ENCODE peak calls at places on chromosomes 1 and 21, in six cellular contexts. Q is MM.1S, Z is neural crest cell, J is breast epithelium, R is AG09309, M is heart left ventricle. B is an unnamed sample.

GRCh38 chr1:172699695-172700094 is 40.8 kb downstream of the FASLG start:
- DNase-seq in Q (no peak), Z (no peak), J (no peak), R (no peak), M (peak; percentile 13), B (no peak)

GRCh38 chr1:54697896-54698295 is 17.8 kb upstream of the TTC4 start:
- DNase-seq in Q (no peak), Z (no peak), J (no peak), R (no peak), M (no peak), B (no peak)

GRCh38 chr1:243718893-243719292 is 131.2 kb downstream of the AKT3 start:
- DNase-seq in Q (no peak), Z (no peak), J (no peak), R (peak; percentile 54), M (no peak), B (no peak)

GRCh38 chr1:154483941-154484803 is 17.8 kb upstream of the TDRD10 start:
- DNase-seq in Q (no peak), Z (no peak), J (no peak), R (no peak), M (no peak), B (no peak)

GRCh38 chr1:29317063-29317915 is 81.0 kb downstream of the PTPRU start:
- DNase-seq in Q (no peak), Z (no peak), J (no peak), R (no peak), M (no peak), B (peak; percentile 9)

GRCh38 chr1:31297273-31298247 is 728 bp downstream of the ZCCHC17 start:
- DNase-seq in Q (no peak), Z (peak; percentile 9), J (no peak), R (no peak), M (no peak), B (no peak)

GRCh38 chr21:34126269-34126668 is 52.9 kb downstream of the MRPS6 start:
- DNase-seq in Q (no peak), Z (no peak), J (no peak), R (no peak), M (no peak), B (no peak)

GRCh38 chr1:226635456-226635941 is 86.9 kb downstream of the STUM start:
- DNase-seq in Q (peak; percentile 72), Z (no peak), J (peak; percentile 37), R (no peak), M (no peak), B (no peak)

GRCh38 chr1:25148673-25149300 is 83.5 kb downstream of the SYF2 start:
- DNase-seq in Q (peak; percentile 31), Z (no peak), J (no peak), R (no peak), M (no peak), B (peak; percentile 51)

GRCh38 chr21:16117331-16117730 is 387.5 kb downstream of the USP25 start:
- DNase-seq in Q (no peak), Z (no peak), J (no peak), R (no peak), M (no peak), B (no peak)

GRCh38 chr1:93275634-93276295 is 69.9 kb upstream of the DR1 start:
- DNase-seq in Q (no peak), Z (no peak), J (no peak), R (no peak), M (no peak), B (no peak)

GRCh38 chr1:47948126-47948525 is 49.1 kb downstream of the TRABD2B start:
- DNase-seq in Q (no peak), Z (no peak), J (no peak), R (no peak), M (no peak), B (no peak)

GRCh38 chr1:51555866-51556619 is 37.0 kb upstream of the EPS15 start:
- DNase-seq in Q (no peak), Z (no peak), J (no peak), R (no peak), M (no peak), B (no peak)

GRCh38 chr1:10537082-10537766 is 62.5 kb downstream of the PEX14 start:
- DNase-seq in Q (no peak), Z (no peak), J (no peak), R (no peak), M (no peak), B (no peak)

GRCh38 chr1:5686195-5686594 is 306.0 kb downstream of the NPHP4 start:
- DNase-seq in Q (no peak), Z (no peak), J (no peak), R (no peak), M (no peak), B (no peak)

GRCh38 chr1:165288301-165289120 is 68.0 kb downstream of the LMX1A start:
- DNase-seq in Q (no peak), Z (no peak), J (no peak), R (no peak), M (no peak), B (no peak)

GRCh38 chr1:177883581-177883980 is 86.3 kb downstream of the SEC16B start:
- DNase-seq in Q (no peak), Z (no peak), J (no peak), R (peak; percentile 13), M (no peak), B (no peak)

GRCh38 chr1:94329276-94329675 is 88.9 kb upstream of the ABCD3 start:
- DNase-seq in Q (no peak), Z (no peak), J (no peak), R (no peak), M (no peak), B (no peak)

GRCh38 chr1:94332516-94332915 is 85.7 kb upstream of the ABCD3 start:
- DNase-seq in Q (no peak), Z (no peak), J (no peak), R (no peak), M (no peak), B (no peak)

GRCh38 chr1:94332952-94333351 is 85.2 kb upstream of the ABCD3 start:
- DNase-seq in Q (no peak), Z (no peak), J (no peak), R (no peak), M (no peak), B (peak; percentile 20)

GRCh38 chr1:94327001-94327685 is 89.8 kb upstream of the ARHGAP29 start:
- DNase-seq in Q (no peak), Z (peak; percentile 31), J (no peak), R (no peak), M (peak; percentile 80), B (no peak)

GRCh38 chr1:94329986-94330385 is 88.2 kb upstream of the ABCD3 start:
- DNase-seq in Q (no peak), Z (no peak), J (no peak), R (no peak), M (no peak), B (no peak)
- TF ChIP-seq CTCF in Q (no peak), Z (peak; percentile 19), J (peak; percentile 36), R (peak; percentile 69), M (peak; percentile 57), B (no peak)

DNA sequence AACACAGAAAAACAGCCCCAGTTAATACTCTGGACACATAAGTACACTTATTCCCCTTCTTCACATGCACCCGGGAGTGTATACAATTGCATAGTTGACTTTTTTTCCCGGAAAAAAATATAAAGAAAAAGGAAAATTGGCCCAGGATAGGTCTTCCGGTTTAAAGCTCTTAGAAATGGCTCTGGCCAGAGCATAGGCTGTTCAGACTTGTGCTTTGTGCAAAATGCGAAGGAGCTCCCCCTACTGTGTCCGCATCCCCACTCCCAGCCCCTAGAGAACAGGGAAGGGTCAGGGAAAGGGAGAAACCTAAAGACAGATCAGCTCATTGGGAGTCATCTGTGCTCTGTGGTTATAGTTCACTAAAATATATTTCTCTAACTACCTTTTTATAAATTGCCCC is 5.5 kb upstream of the MTMR11 start:
- DNase-seq in Q (no peak), Z (peak; percentile 41), J (no peak), R (no peak), M (peak; percentile 44), B (no peak)
- TF ChIP-seq CTCF in Q (no peak), Z (peak; percentile 45), J (no peak), R (peak; percentile 20), M (peak; percentile 51), B (no peak)

GRCh38 chr1:59379028-59379728 is 82.3 kb downstream of the FGGY start:
- DNase-seq in Q (no peak), Z (no peak), J (no peak), R (no peak), M (no peak), B (no peak)

GRCh38 chr1:59375321-59376220 is 78.7 kb downstream of the FGGY start:
- DNase-seq in Q (no peak), Z (no peak), J (no peak), R (peak; percentile 99), M (no peak), B (no peak)

GRCh38 chr1:59378621-59379020 is 81.7 kb downstream of the FGGY start:
- DNase-seq in Q (no peak), Z (no peak), J (no peak), R (no peak), M (no peak), B (no peak)

DNA sequence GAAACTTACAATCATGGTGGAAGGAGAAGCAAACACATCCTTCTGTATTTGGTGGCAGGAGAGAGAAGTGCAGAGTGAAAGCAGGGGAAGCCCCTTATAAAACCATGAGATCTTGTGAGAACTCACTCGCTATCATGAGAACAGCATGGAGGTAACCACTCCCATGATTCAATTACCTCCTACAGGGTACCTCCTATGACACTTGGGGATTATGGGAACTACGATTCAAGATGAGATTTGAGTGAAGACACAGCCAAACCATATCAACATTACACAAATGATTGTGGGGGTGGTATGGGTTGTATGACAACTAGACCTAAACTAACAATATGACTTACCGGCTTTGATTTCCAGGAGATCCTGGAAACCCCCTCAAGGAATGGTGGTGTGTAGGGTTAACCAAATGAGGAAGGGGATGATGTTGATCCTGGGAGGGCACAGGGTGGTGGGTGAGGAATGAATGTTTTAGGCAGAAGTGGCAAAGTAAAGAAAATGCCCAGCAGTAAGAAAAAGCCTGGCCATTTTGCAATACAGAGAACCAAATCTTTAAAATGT is 80.5 kb downstream of the FGGY start:
- DNase-seq in Q (no peak), Z (no peak), J (no peak), R (no peak), M (no peak), B (no peak)
- TF ChIP-seq CTCF in Q (no peak), Z (no peak), J (no peak), R (no peak), M (no peak), B (no peak)

GRCh38 chr21:42835211-42835610 is 44.1 kb downstream of the WDR4 start:
- DNase-seq in Q (no peak), Z (no peak), J (no peak), R (no peak), M (no peak), B (no peak)

GRCh38 chr21:42835611-42836401 is 43.5 kb downstream of the WDR4 start:
- DNase-seq in Q (no peak), Z (no peak), J (no peak), R (no peak), M (no peak), B (no peak)

GRCh38 chr21:42834730-42835191 is 44.6 kb downstream of the WDR4 start:
- DNase-seq in Q (no peak), Z (no peak), J (no peak), R (no peak), M (no peak), B (no peak)

GRCh38 chr21:42833859-42834729 is 45.2 kb downstream of the WDR4 start:
- DNase-seq in Q (no peak), Z (no peak), J (peak; percentile 47), R (no peak), M (no peak), B (no peak)

DNA sequence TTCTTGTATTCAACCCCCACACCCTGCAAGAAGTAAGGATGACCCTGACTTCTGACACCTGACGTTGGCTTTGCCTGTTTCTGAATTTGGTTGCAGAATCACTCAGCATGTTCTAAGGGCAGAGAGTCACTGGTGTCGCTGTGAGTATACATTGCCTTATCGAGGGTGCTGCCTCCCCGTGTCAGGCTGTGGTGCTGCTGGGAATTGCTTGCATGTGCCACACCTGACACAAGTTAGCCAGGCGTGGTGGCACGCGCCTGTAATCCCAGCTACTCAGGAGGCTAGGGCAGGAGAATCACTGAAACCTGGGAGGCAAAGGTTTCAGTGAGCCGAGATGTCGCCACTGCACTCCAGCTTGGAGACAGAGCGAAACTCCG is 45.9 kb downstream of the WDR4 start:
- DNase-seq in Q (peak; percentile 38), Z (no peak), J (peak; percentile 46), R (no peak), M (no peak), B (peak; percentile 67)
- TF ChIP-seq CTCF in Q (peak; percentile 28), Z (peak; percentile 56), J (no peak), R (no peak), M (peak; percentile 10), B (peak; percentile 51)

B was measured in GM10248.